ENCODE peak calls at places on chromosome 4, in eight cellular contexts. U, J, V, Z, I, P, X and S are unnamed samples.
A peak's percentile ranks its signal among the peaks of the same experiment; 100 is the strongest.

GRCh38 chr4:172547724-172548123 is 620.9 kb upstream of the GALNT7 start:
- DNase-seq in U (no peak), J (no peak), V (no peak), Z (no peak), I (no peak), P (no peak), X (no peak), S (no peak)

GRCh38 chr4:177441061-177441802 is 1.0 kb downstream of the AGA start:
- DNase-seq in U (no peak), J (no peak), V (no peak), Z (peak; percentile 67), I (no peak), P (peak; percentile 37), X (no peak), S (peak; percentile 47)

GRCh38 chr4:150990993-150991392 is 24.1 kb downstream of the LRBA start:
- DNase-seq in U (no peak), J (no peak), V (no peak), Z (no peak), I (no peak), P (no peak), X (no peak), S (no peak)

GRCh38 chr4:1802151-1802715 is 9.1 kb downstream of the FGFR3 start:
- DNase-seq in U (no peak), J (no peak), V (no peak), Z (peak; percentile 38), I (no peak), P (no peak), X (no peak), S (no peak)

GRCh38 chr4:173046818-173047217 is 121.8 kb upstream of the GALNT7 start:
- DNase-seq in U (no peak), J (no peak), V (no peak), Z (no peak), I (no peak), P (no peak), X (no peak), S (no peak)

GRCh38 chr4:37431417-37431743 is 186.8 kb downstream of the NWD2 start:
- DNase-seq in U (no peak), J (no peak), V (no peak), Z (no peak), I (no peak), P (no peak), X (no peak), S (no peak)

GRCh38 chr4:31984872-31985271 is 1264.7 kb downstream of the PCDH7 start:
- DNase-seq in U (no peak), J (no peak), V (no peak), Z (no peak), I (no peak), P (peak; percentile 64), X (no peak), S (no peak)

GRCh38 chr4:128286474-128287158 is 997 bp downstream of the PGRMC2 start:
- DNase-seq in U (no peak), J (peak; percentile 60), V (no peak), Z (peak; percentile 55), I (no peak), P (peak; percentile 68), X (no peak), S (peak; percentile 43)

GRCh38 chr4:61533140-61533539 is 333.0 kb downstream of the ADGRL3 start:
- DNase-seq in U (no peak), J (peak; percentile 52), V (no peak), Z (no peak), I (no peak), P (peak; percentile 92), X (no peak), S (no peak)

GRCh38 chr4:100450449-100450848 is 67.4 kb downstream of the EMCN start:
- DNase-seq in U (no peak), J (peak; percentile 20), V (no peak), Z (no peak), I (no peak), P (peak; percentile 78), X (no peak), S (no peak)

GRCh38 chr4:77578145-77578544 is 27.5 kb upstream of the CXCL13 start:
- DNase-seq in U (no peak), J (no peak), V (no peak), Z (no peak), I (no peak), P (no peak), X (no peak), S (no peak)

GRCh38 chr4:21469438-21470032 is 479.0 kb downstream of the KCNIP4 start:
- DNase-seq in U (no peak), J (peak; percentile 12), V (no peak), Z (peak; percentile 38), I (no peak), P (peak; percentile 25), X (no peak), S (no peak)

GRCh38 chr4:143773998-143774898 is 73.8 kb upstream of the FREM3 start:
- DNase-seq in U (peak; percentile 6), J (peak; percentile 1), V (no peak), Z (peak; percentile 64), I (no peak), P (peak; percentile 54), X (no peak), S (peak; percentile 68)

DNA sequence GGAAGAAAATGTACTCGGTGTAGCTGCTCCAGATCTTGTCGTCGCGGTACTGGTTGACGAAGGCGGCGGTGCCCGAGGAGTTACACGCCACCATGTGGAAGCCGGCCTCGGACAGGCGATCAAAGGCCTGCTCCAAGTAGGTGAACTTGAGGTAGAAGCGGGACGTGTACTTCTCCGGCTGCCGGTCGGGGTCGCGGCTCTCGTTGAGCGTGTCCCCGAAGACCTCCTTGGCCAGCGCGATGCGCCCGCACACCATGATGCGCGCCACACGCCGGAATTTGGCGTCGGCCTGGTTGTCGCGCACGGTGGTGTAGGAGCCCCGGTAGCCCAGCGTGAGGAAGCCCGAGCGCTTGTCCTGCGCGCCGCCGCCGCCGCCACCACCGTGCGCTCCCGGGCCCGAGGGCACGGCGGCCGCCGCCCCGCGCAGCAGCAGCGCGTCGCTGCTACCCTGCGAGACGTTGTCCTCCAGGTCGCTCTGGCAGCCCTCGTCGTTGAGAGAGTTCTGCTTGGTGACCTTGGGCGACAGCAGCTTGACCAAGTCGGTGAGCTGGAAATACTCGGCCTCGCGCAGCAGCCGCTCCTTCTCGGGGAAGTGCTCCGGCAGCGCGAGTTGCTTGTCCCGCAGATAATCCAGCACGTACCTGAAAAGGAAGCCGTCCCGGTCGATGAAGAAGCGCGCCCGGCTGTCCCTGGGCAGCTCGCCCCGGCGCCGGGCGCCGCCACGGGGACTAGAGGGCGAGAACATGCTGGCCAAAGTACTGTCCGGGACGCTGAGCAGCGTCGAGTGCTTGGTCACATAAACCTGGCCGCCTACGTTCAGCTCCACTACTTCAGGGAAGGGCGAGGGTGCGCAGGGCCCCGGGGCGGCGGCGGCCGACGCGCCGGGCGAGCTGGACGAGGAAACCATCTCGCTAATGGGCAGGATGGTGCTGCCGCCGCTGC is 775 bp downstream of the KCTD8 start:
- DNase-seq in U (peak; percentile 21), J (peak; percentile 16), V (peak; percentile 39), Z (peak; percentile 10), I (no peak), P (no peak), X (peak; percentile 59), S (peak; percentile 1)
- TF ChIP-seq CTCF in U (no peak), J (no peak), V (no peak), Z (no peak), I (no peak), P (no peak), X (no peak), S (no peak)

GRCh38 chr4:152045781-152046571 is 285.2 kb upstream of the GATB start:
- DNase-seq in U (peak; percentile 47), J (no peak), V (peak; percentile 28), Z (no peak), I (no peak), P (peak; percentile 54), X (peak; percentile 22), S (peak; percentile 25)
- TF ChIP-seq CTCF in U (peak; percentile 75), J (peak; percentile 13), V (peak; percentile 58), Z (peak; percentile 27), I (peak; percentile 52), P (peak; percentile 84), X (no peak), S (peak; percentile 71)

GRCh38 chr4:81472249-81473085 is 760 bp upstream of the RASGEF1B start:
- DNase-seq in U (no peak), J (peak; percentile 24), V (no peak), Z (peak; percentile 55), I (no peak), P (no peak), X (no peak), S (peak; percentile 67)
- TF ChIP-seq CTCF in U (peak; percentile 52), J (no peak), V (peak; percentile 16), Z (no peak), I (no peak), P (peak; percentile 15), X (no peak), S (peak; percentile 45)

GRCh38 chr4:6548882-6549230 is 26.1 kb upstream of the MAN2B2 start:
- DNase-seq in U (no peak), J (no peak), V (no peak), Z (no peak), I (no peak), P (no peak), X (no peak), S (no peak)
- TF ChIP-seq CTCF in U (no peak), J (no peak), V (no peak), Z (no peak), I (no peak), P (no peak), X (no peak), S (no peak)

GRCh38 chr4:139647952-139648351 is 17.7 kb upstream of the MGST2 start:
- DNase-seq in U (no peak), J (no peak), V (no peak), Z (no peak), I (no peak), P (no peak), X (no peak), S (no peak)
- TF ChIP-seq CTCF in U (no peak), J (no peak), V (no peak), Z (no peak), I (no peak), P (no peak), X (no peak), S (no peak)

GRCh38 chr4:110631582-110632505 is 9.0 kb upstream of the PITX2 start:
- DNase-seq in U (peak; percentile 74), J (peak; percentile 76), V (peak; percentile 79), Z (peak; percentile 86), I (no peak), P (peak; percentile 58), X (peak; percentile 36), S (peak; percentile 71)
- TF ChIP-seq CTCF in U (peak; percentile 97), J (peak; percentile 63), V (peak; percentile 75), Z (peak; percentile 89), I (peak; percentile 62), P (peak; percentile 79), X (no peak), S (peak; percentile 61)

GRCh38 chr4:98094118-98094517 is 49.2 kb downstream of the STPG2 start:
- DNase-seq in U (no peak), J (no peak), V (no peak), Z (no peak), I (no peak), P (peak; percentile 80), X (no peak), S (no peak)

DNA sequence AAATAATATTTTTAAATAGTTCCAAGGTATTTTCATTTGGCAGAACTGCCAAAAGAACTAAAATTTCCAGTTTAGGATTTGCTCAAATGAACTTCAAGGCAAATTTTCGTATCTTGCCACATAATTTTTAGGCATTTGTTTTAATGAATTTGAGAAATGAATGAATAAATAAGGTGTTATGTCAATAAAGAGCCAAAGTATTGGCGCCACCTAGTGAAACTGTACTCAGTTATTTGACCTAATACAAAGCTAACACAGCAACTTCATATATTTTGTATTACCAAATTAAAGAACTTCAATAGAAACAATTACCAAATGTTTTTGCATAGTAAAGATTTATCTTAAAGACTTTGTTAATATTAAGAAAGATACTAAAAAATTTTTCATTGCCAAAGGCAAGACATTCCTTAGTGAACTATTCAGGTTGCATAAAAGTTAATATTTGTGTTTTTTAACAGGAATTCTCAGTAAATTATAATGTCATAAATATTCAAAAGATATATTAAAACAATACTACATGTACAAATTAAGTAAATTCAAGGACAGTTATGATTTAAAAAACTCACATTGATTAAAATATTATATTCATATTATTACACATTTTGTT is 50.3 kb downstream of the STPG2 start:
- DNase-seq in U (no peak), J (no peak), V (no peak), Z (peak; percentile 33), I (no peak), P (peak; percentile 52), X (no peak), S (no peak)
- TF ChIP-seq CTCF in U (peak; percentile 69), J (peak; percentile 70), V (peak; percentile 22), Z (peak; percentile 20), I (no peak), P (peak; percentile 51), X (no peak), S (peak; percentile 27)